ENCODE peak calls at places on chromosome 5, in four cellular contexts. O is aorta, Y is uterus, W is left ventricle myocardium inferior. C is an unnamed sample.

GRCh38 chr5:71011194-71011792 is 13.8 kb downstream of the NAIP start:
- DNase-seq in Y (no peak), W (no peak), O (no peak), C (no peak)

GRCh38 chr5:65290677-65291076 is 191.0 kb downstream of the ADAMTS6 start:
- DNase-seq in O (no peak), Y (no peak), W (no peak), C (no peak)

GRCh38 chr5:14428302-14429081 is 153.1 kb upstream of the OTULINL start:
- DNase-seq in O (no peak), W (no peak), Y (no peak), C (no peak)

GRCh38 chr5:151743535-151743934 is 14.9 kb downstream of the ATOX1 start:
- DNase-seq in W (no peak), O (no peak), Y (no peak), C (no peak)

GRCh38 chr5:34564706-34565235 is 91.4 kb upstream of the RAI14 start:
- DNase-seq in O (no peak), Y (peak; percentile 44), W (peak; percentile 17), C (no peak)

GRCh38 chr5:154395407-154396106 is 50.2 kb upstream of the SAP30L start:
- DNase-seq in O (no peak), Y (no peak), W (no peak), C (no peak)

GRCh38 chr5:854217-854616 is 3.4 kb upstream of the ZDHHC11 start:
- DNase-seq in W (no peak), Y (peak; percentile 8), O (no peak), C (peak; percentile 23)

GRCh38 chr5:32420506-32420905 is 24.0 kb downstream of the ZFR start:
- DNase-seq in Y (no peak), W (no peak), O (no peak), C (no peak)

GRCh38 chr5:156675402-156675801 is 174.7 kb upstream of the PPP1R2B start:
- DNase-seq in W (no peak), Y (no peak), O (no peak), C (no peak)

GRCh38 chr5:67795781-67796477 is 419.6 kb upstream of the PIK3R1 start:
- DNase-seq in Y (no peak), W (no peak), O (no peak), C (no peak)

GRCh38 chr5:132462856-132463745 is 27.5 kb downstream of the IRF1 start:
- DNase-seq in O (no peak), Y (no peak), W (no peak), C (no peak)

GRCh38 chr5:177427211-177427822 is 841 bp downstream of the GRK6 start:
- DNase-seq in O (no peak), W (no peak), Y (no peak), C (no peak)

GRCh38 chr5:66671305-66671704 is 75.1 kb downstream of the MAST4 start:
- DNase-seq in W (no peak), O (no peak), Y (no peak), C (no peak)

GRCh38 chr5:31407921-31408714 is 123.8 kb downstream of the DROSHA start:
- DNase-seq in W (no peak), Y (no peak), O (no peak), C (no peak)

GRCh38 chr5:162190-162564 is 29.1 kb upstream of the LRRC14B start:
- DNase-seq in O (no peak), W (no peak), Y (no peak), C (no peak)

GRCh38 chr5:172451771-172452197 is 2.5 kb downstream of the SH3PXD2B start:
- DNase-seq in W (no peak), Y (peak; percentile 77), O (no peak), C (no peak)

GRCh38 chr5:68178579-68178978 is 37.0 kb upstream of the PIK3R1 start:
- DNase-seq in O (no peak), Y (no peak), W (no peak), C (no peak)

GRCh38 chr5:155616779-155617392 is 603.3 kb downstream of the KIF4B start:
- DNase-seq in W (no peak), O (no peak), Y (no peak), C (no peak)

GRCh38 chr5:15489571-15490235 is 10.3 kb upstream of the FBXL7 start:
- DNase-seq in Y (no peak), O (no peak), W (no peak), C (no peak)

GRCh38 chr5:32278403-32278802 is 34.3 kb downstream of the MTMR12 start:
- DNase-seq in W (no peak), Y (no peak), O (no peak), C (no peak)

GRCh38 chr5:44365351-44365750 is 23.9 kb downstream of the FGF10 start:
- DNase-seq in O (no peak), Y (no peak), W (no peak), C (no peak)

GRCh38 chr5:76472338-76473336 is 69.6 kb downstream of the IQGAP2 start:
- DNase-seq in Y (no peak), W (no peak), O (no peak), C (no peak)

GRCh38 chr5:181189962-181190710 is 14.9 kb downstream of the TRIM7 start:
- DNase-seq in O (peak; percentile 64), Y (no peak), W (no peak), C (peak; percentile 81)

GRCh38 chr5:74660146-74660545 is 19.6 kb upstream of the ENC1 start:
- DNase-seq in W (no peak), O (no peak), Y (no peak), C (no peak)

GRCh38 chr5:178234753-178235599 is 2.4 kb upstream of the PHYKPL start:
- DNase-seq in Y (peak; percentile 57), W (peak; percentile 82), O (peak; percentile 83), C (peak; percentile 86)

GRCh38 chr5:32458799-32459400 is 14.4 kb upstream of the ZFR start:
- DNase-seq in Y (no peak), W (no peak), O (no peak), C (no peak)

GRCh38 chr5:407801-408268 is 35.1 kb upstream of the EXOC3 start:
- DNase-seq in W (no peak), O (no peak), Y (no peak), C (no peak)

GRCh38 chr5:150479416-150479815 is 28.5 kb upstream of the NDST1 start:
- DNase-seq in O (no peak), Y (no peak), W (no peak), C (no peak)

GRCh38 chr5:16547200-16547842 is 69.5 kb downstream of the RETREG1 start:
- DNase-seq in O (no peak), Y (no peak), W (no peak), C (no peak)

GRCh38 chr5:152688561-152689274 is 283.6 kb upstream of the NMUR2 start:
- DNase-seq in Y (peak; percentile 18), O (peak; percentile 54), W (no peak), C (no peak)

GRCh38 chr5:151123897-151124751 is 33.5 kb downstream of the ANXA6 start:
- DNase-seq in Y (peak; percentile 45), W (peak; percentile 58), O (peak; percentile 74), C (no peak)

GRCh38 chr5:77491783-77492652 is at the start of gene WDR41:
- DNase-seq in Y (peak; percentile 93), W (peak; percentile 92), O (peak; percentile 97), C (peak; percentile 98)

GRCh38 chr5:77483662-77484061 is 8.5 kb downstream of the WDR41 start:
- DNase-seq in W (no peak), Y (no peak), O (no peak), C (no peak)

GRCh38 chr5:77486344-77486962 is 5.7 kb downstream of the WDR41 start:
- DNase-seq in Y (no peak), W (no peak), O (no peak), C (no peak)
- H3K4me1 ChIP-seq in Y (no peaks in the 10 kb centered on the region), W (peaks cover 10% of the 10 kb centered on the region), O (no peaks in the 10 kb centered on the region), C (peaks cover 31% of the 10 kb centered on the region)

DNA sequence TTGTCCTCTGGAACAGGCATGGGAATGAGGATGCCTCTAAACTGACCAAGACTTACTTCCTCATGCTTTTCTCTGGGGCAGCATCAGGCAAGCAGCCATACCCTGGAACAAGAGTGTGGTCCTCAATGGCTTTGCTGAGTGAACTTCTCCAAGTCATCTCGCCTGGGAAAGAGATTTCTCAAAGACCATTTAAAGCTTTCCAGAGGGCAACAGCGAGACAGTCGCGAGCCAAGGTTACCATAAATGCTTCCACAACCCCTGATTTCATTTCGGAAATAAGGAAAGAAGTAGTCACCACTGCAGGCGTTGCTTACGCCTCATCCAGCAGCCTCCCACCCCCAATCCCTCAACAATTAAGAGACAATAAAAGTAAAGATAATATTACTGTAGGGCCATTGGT is 1.2 kb upstream of the SNCAIP start:
- DNase-seq in O (peak; percentile 44), W (no peak), Y (peak; percentile 26), C (no peak)
- H3K4me3 ChIP-seq in O (no peak overlapping the region), W (peak overlapping the region; percentile 76), Y (peak overlapping the region; percentile 68), C (no peak overlapping the region)

GRCh38 chr5:140017397-140018095 is 25.6 kb downstream of the NRG2 start:
- DNase-seq in Y (no peak), W (no peak), O (no peak), C (no peak)
- H3K27ac ChIP-seq in Y (no peak overlapping the region), W (peak overlapping the region; percentile 75), O (no peak overlapping the region), C (no peak overlapping the region)

DNA sequence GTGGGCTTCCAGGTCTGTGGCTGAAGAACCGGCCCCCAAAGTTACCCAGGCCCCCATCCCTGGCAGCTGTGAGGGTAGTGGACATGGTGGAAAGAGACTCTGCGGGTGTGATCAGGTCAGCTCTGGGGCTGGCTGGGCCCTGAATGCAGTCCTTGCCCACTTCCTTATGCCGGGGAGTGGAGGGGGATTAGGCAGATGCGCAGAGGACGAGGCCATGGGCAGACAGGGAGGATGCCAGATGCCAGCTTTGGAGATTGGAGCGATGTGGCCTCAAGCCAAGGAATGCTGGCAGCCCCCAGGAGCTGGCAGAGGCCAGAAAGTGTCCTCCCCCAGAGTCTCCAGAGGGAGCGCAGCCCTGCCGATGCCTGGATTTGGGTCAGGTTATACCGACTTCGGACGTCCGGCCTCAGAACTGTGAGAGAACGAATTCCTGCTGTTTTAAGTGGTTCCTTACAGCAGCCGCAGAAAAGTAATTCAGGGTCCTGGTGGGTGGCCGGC is 69.8 kb downstream of the ADAMTS2 start:
- DNase-seq in O (peak; percentile 47), Y (no peak), W (no peak), C (peak; percentile 61)
- H3K4me1 ChIP-seq in O (no peaks in the 10 kb centered on the region), Y (peaks cover 16% of the 10 kb centered on the region), W (peaks cover 25% of the 10 kb centered on the region), C (peaks cover 19% of the 10 kb centered on the region)

DNA sequence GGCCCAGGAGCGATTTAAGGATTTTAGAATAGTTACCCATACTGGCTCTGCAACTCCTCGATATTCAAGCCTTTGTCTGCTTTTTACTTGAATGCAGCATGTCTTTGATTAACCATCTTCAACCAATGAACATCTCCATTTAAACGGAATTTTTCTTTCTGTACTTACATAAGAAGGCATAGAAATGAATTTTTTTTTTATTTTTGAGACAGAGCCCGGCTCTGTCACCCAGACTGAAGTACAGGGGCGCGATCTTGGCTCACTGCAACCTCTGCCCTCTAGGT is 825 bp upstream of the RIOK2 start:
- DNase-seq in Y (no peak), O (no peak), W (no peak), C (no peak)
- H3K4me3 ChIP-seq in Y (peak overlapping the region; percentile 76), O (peak overlapping the region; percentile 97), W (peak overlapping the region; percentile 95), C (peak overlapping the region; percentile 66)

GRCh38 chr5:122056913-122057312 is 21.1 kb downstream of the LOX start:
- DNase-seq in Y (no peak), W (no peak), O (no peak), C (no peak)
- H3K27ac ChIP-seq in Y (no peak overlapping the region), W (no peak overlapping the region), O (no peak overlapping the region), C (no peak overlapping the region)

C was measured in left lung.